ENCODE peak calls at places on chromosomes 4 and X, in ten cellular contexts. One of them, this sample, is unnamed.

GRCh38 chrX:155768036-155768769 is 112.9 kb upstream of the VAMP7 start:
- DNase-seq in testis: no peak
- DNase-seq in left lung: peak; percentile 53
- DNase-seq in psoas muscle: peak; percentile 27
- DNase-seq in H9: no peak
- DNase-seq in SK-N-SH: peak; percentile 14
- DNase-seq in AG04450: no peak
- DNase-seq in K562: no peak
- DNase-seq in lung: no peak
- DNase-seq in transverse colon: no peak
- DNase-seq in this sample: peak; percentile 19

GRCh38 chr4:56908206-56909082 is 744 bp downstream of the REST start:
- DNase-seq in testis: peak; percentile 75
- DNase-seq in left lung: peak; percentile 94
- DNase-seq in psoas muscle: peak; percentile 70
- DNase-seq in H9: peak; percentile 87
- DNase-seq in SK-N-SH: peak; percentile 86
- DNase-seq in AG04450: no peak
- DNase-seq in K562: peak; percentile 86
- DNase-seq in lung: peak; percentile 57
- DNase-seq in transverse colon: peak; percentile 70
- DNase-seq in this sample: peak; percentile 67

GRCh38 chr4:113294910-113295309 is 245.5 kb downstream of the ANK2 start:
- DNase-seq in testis: no peak
- DNase-seq in left lung: no peak
- DNase-seq in psoas muscle: no peak
- DNase-seq in H9: no peak
- DNase-seq in SK-N-SH: no peak
- DNase-seq in AG04450: no peak
- DNase-seq in K562: no peak
- DNase-seq in lung: no peak
- DNase-seq in transverse colon: no peak
- DNase-seq in this sample: no peak

GRCh38 chr4:80010316-80010715 is 62.7 kb downstream of the ANTXR2 start:
- DNase-seq in testis: no peak
- DNase-seq in left lung: no peak
- DNase-seq in psoas muscle: no peak
- DNase-seq in H9: no peak
- DNase-seq in SK-N-SH: no peak
- DNase-seq in AG04450: no peak
- DNase-seq in K562: no peak
- DNase-seq in lung: no peak
- DNase-seq in transverse colon: no peak
- DNase-seq in this sample: no peak

GRCh38 chr4:148444296-148445070 is 2.3 kb upstream of the NR3C2 start:
- DNase-seq in testis: peak; percentile 18
- DNase-seq in left lung: peak; percentile 82
- DNase-seq in psoas muscle: peak; percentile 51
- DNase-seq in H9: peak; percentile 46
- DNase-seq in SK-N-SH: peak; percentile 74
- DNase-seq in AG04450: no peak
- DNase-seq in K562: no peak
- DNase-seq in lung: no peak
- DNase-seq in transverse colon: peak; percentile 40
- DNase-seq in this sample: peak; percentile 51

GRCh38 chrX:41634284-41634683 is 54.5 kb upstream of the GPR34 start:
- DNase-seq in testis: no peak
- DNase-seq in left lung: no peak
- DNase-seq in psoas muscle: no peak
- DNase-seq in H9: no peak
- DNase-seq in SK-N-SH: no peak
- DNase-seq in AG04450: no peak
- DNase-seq in K562: no peak
- DNase-seq in lung: no peak
- DNase-seq in transverse colon: no peak
- DNase-seq in this sample: no peak

GRCh38 chr4:112252234-112252633 is 20.6 kb downstream of the AP1AR start:
- DNase-seq in testis: no peak
- DNase-seq in left lung: no peak
- DNase-seq in psoas muscle: no peak
- DNase-seq in H9: no peak
- DNase-seq in SK-N-SH: no peak
- DNase-seq in AG04450: no peak
- DNase-seq in K562: no peak
- DNase-seq in lung: no peak
- DNase-seq in transverse colon: no peak
- DNase-seq in this sample: no peak

GRCh38 chrX:154607370-154607769 is 11.7 kb downstream of the CTAG1B start:
- DNase-seq in testis: no peak
- DNase-seq in left lung: no peak
- DNase-seq in psoas muscle: no peak
- DNase-seq in H9: no peak
- DNase-seq in SK-N-SH: no peak
- DNase-seq in AG04450: no peak
- DNase-seq in K562: no peak
- DNase-seq in lung: no peak
- DNase-seq in transverse colon: no peak
- DNase-seq in this sample: no peak

GRCh38 chr4:105179539-105180401 is 33.1 kb downstream of the TET2 start:
- DNase-seq in testis: no peak
- DNase-seq in left lung: no peak
- DNase-seq in psoas muscle: no peak
- DNase-seq in H9: no peak
- DNase-seq in SK-N-SH: no peak
- DNase-seq in AG04450: no peak
- DNase-seq in K562: no peak
- DNase-seq in lung: no peak
- DNase-seq in transverse colon: no peak
- DNase-seq in this sample: no peak

GRCh38 chr4:25088342-25088952 is 57.7 kb upstream of the LGI2 start:
- DNase-seq in testis: peak; percentile 69
- DNase-seq in left lung: no peak
- DNase-seq in psoas muscle: no peak
- DNase-seq in H9: no peak
- DNase-seq in SK-N-SH: peak; percentile 47
- DNase-seq in AG04450: no peak
- DNase-seq in K562: peak; percentile 53
- DNase-seq in lung: no peak
- DNase-seq in transverse colon: no peak
- DNase-seq in this sample: no peak

GRCh38 chr4:129428454-129428853 is 332.5 kb downstream of the C4orf33 start:
- DNase-seq in testis: no peak
- DNase-seq in left lung: no peak
- DNase-seq in psoas muscle: no peak
- DNase-seq in H9: no peak
- DNase-seq in SK-N-SH: no peak
- DNase-seq in AG04450: no peak
- DNase-seq in K562: no peak
- DNase-seq in lung: no peak
- DNase-seq in transverse colon: no peak
- DNase-seq in this sample: no peak

GRCh38 chr4:173505924-173506779 is 23.9 kb downstream of the HAND2 start:
- DNase-seq in testis: peak; percentile 81
- DNase-seq in left lung: peak; percentile 78
- DNase-seq in psoas muscle: no peak
- DNase-seq in H9: peak; percentile 77
- DNase-seq in SK-N-SH: peak; percentile 77
- DNase-seq in AG04450: no peak
- DNase-seq in K562: peak; percentile 48
- DNase-seq in lung: no peak
- DNase-seq in transverse colon: peak; percentile 63
- DNase-seq in this sample: no peak

GRCh38 chr4:80878218-80878617 is 152.3 kb upstream of the BMP3 start:
- DNase-seq in testis: no peak
- DNase-seq in left lung: no peak
- DNase-seq in psoas muscle: no peak
- DNase-seq in H9: no peak
- DNase-seq in SK-N-SH: no peak
- DNase-seq in AG04450: no peak
- DNase-seq in K562: no peak
- DNase-seq in lung: no peak
- DNase-seq in transverse colon: no peak
- DNase-seq in this sample: no peak

GRCh38 chrX:1205681-1206611 is 6.5 kb downstream of the CRLF2 start:
- DNase-seq in testis: peak; percentile 55
- DNase-seq in left lung: no peak
- DNase-seq in psoas muscle: no peak
- DNase-seq in H9: peak; percentile 76
- DNase-seq in SK-N-SH: peak; percentile 8
- DNase-seq in AG04450: no peak
- DNase-seq in K562: peak; percentile 8
- DNase-seq in lung: no peak
- DNase-seq in transverse colon: peak; percentile 18
- DNase-seq in this sample: no peak

GRCh38 chr4:38753021-38753806 is 29.6 kb downstream of the TLR10 start:
- DNase-seq in testis: peak; percentile 85
- DNase-seq in left lung: no peak
- DNase-seq in psoas muscle: peak; percentile 70
- DNase-seq in H9: peak; percentile 97
- DNase-seq in SK-N-SH: peak; percentile 19
- DNase-seq in AG04450: peak; percentile 96
- DNase-seq in K562: no peak
- DNase-seq in lung: peak; percentile 75
- DNase-seq in transverse colon: peak; percentile 62
- DNase-seq in this sample: peak; percentile 69

DNA sequence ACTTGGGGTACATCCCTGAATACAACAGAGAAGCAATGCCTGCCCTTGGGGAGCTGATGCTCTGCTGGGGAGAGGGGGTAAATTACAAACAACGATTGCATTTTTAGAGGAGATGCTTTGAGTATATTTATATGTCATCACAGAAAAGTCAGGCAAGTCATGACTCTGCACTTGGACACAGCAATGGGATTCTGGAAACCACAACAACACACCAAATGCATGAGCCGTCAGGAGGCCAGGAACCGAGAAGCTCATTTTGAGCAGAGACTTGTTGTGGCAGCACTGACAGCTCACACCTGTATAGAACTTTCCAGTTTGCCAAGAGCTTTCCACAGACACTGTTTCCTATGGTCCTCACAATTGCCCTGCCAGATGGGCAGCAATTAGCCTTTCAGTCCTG is 113.2 kb upstream of the RBPJ start:
- DNase-seq in testis: no peak
- DNase-seq in left lung: no peak
- DNase-seq in psoas muscle: no peak
- DNase-seq in H9: no peak
- DNase-seq in SK-N-SH: no peak
- DNase-seq in AG04450: no peak
- DNase-seq in K562: no peak
- DNase-seq in lung: no peak
- DNase-seq in transverse colon: no peak
- DNase-seq in this sample: no peak
- H3K27ac ChIP-seq in testis: no peak overlapping the region
- H3K27ac ChIP-seq in left lung: no peak overlapping the region
- H3K27ac ChIP-seq in psoas muscle: no peak overlapping the region
- H3K27ac ChIP-seq in H9: no peak overlapping the region
- H3K27ac ChIP-seq in SK-N-SH: no peak overlapping the region
- H3K27ac ChIP-seq in AG04450: peak overlapping the region; percentile 34
- H3K27ac ChIP-seq in K562: no peak overlapping the region
- H3K27ac ChIP-seq in lung: no peak overlapping the region
- H3K27ac ChIP-seq in transverse colon: no peak overlapping the region
- H3K27ac ChIP-seq in this sample: no peak overlapping the region

GRCh38 chr4:151147000-151147399 is 47.6 kb downstream of the RPS3A start:
- DNase-seq in testis: no peak
- DNase-seq in left lung: no peak
- DNase-seq in psoas muscle: no peak
- DNase-seq in H9: no peak
- DNase-seq in SK-N-SH: no peak
- DNase-seq in AG04450: no peak
- DNase-seq in K562: no peak
- DNase-seq in lung: no peak
- DNase-seq in transverse colon: no peak
- DNase-seq in this sample: no peak

GRCh38 chr4:151157543-151157942 is 58.1 kb downstream of the RPS3A start:
- DNase-seq in testis: no peak
- DNase-seq in left lung: no peak
- DNase-seq in psoas muscle: no peak
- DNase-seq in H9: no peak
- DNase-seq in SK-N-SH: no peak
- DNase-seq in AG04450: no peak
- DNase-seq in K562: no peak
- DNase-seq in lung: no peak
- DNase-seq in transverse colon: no peak
- DNase-seq in this sample: no peak

GRCh38 chr4:151150821-151151580 is 51.6 kb downstream of the RPS3A start:
- DNase-seq in testis: no peak
- DNase-seq in left lung: no peak
- DNase-seq in psoas muscle: no peak
- DNase-seq in H9: no peak
- DNase-seq in SK-N-SH: no peak
- DNase-seq in AG04450: no peak
- DNase-seq in K562: no peak
- DNase-seq in lung: no peak
- DNase-seq in transverse colon: no peak
- DNase-seq in this sample: no peak

GRCh38 chr4:151153585-151153984 is 54.2 kb downstream of the RPS3A start:
- DNase-seq in testis: no peak
- DNase-seq in left lung: no peak
- DNase-seq in psoas muscle: no peak
- DNase-seq in H9: no peak
- DNase-seq in SK-N-SH: no peak
- DNase-seq in AG04450: no peak
- DNase-seq in K562: no peak
- DNase-seq in lung: no peak
- DNase-seq in transverse colon: no peak
- DNase-seq in this sample: no peak

GRCh38 chr4:151152033-151152432 is 52.6 kb downstream of the RPS3A start:
- DNase-seq in testis: no peak
- DNase-seq in left lung: no peak
- DNase-seq in psoas muscle: no peak
- DNase-seq in H9: no peak
- DNase-seq in SK-N-SH: no peak
- DNase-seq in AG04450: no peak
- DNase-seq in K562: no peak
- DNase-seq in lung: no peak
- DNase-seq in transverse colon: no peak
- DNase-seq in this sample: no peak
- H3K27me3 ChIP-seq in testis: no peaks in the 10 kb centered on the region
- H3K27me3 ChIP-seq in left lung: no peaks in the 10 kb centered on the region
- H3K27me3 ChIP-seq in psoas muscle: no peaks in the 10 kb centered on the region
- H3K27me3 ChIP-seq in H9: no peaks in the 10 kb centered on the region
- H3K27me3 ChIP-seq in SK-N-SH: no peaks in the 10 kb centered on the region
- H3K27me3 ChIP-seq in AG04450: no peaks in the 10 kb centered on the region
- H3K27me3 ChIP-seq in K562: no peaks in the 10 kb centered on the region
- H3K27me3 ChIP-seq in lung: no peaks in the 10 kb centered on the region
- H3K27me3 ChIP-seq in transverse colon: no peaks in the 10 kb centered on the region
- H3K27me3 ChIP-seq in this sample: no peaks in the 10 kb centered on the region

GRCh38 chr4:70240192-70240591 is 2.2 kb upstream of the CSN3 start:
- DNase-seq in testis: no peak
- DNase-seq in left lung: no peak
- DNase-seq in psoas muscle: no peak
- DNase-seq in H9: no peak
- DNase-seq in SK-N-SH: no peak
- DNase-seq in AG04450: no peak
- DNase-seq in K562: no peak
- DNase-seq in lung: no peak
- DNase-seq in transverse colon: no peak
- DNase-seq in this sample: no peak
- TF ChIP-seq CTCF in testis: no peak
- TF ChIP-seq CTCF in left lung: no peak
- TF ChIP-seq CTCF in psoas muscle: no peak
- TF ChIP-seq CTCF in H9: no peak
- TF ChIP-seq CTCF in SK-N-SH: no peak
- TF ChIP-seq CTCF in AG04450: no peak
- TF ChIP-seq CTCF in K562: no peak
- TF ChIP-seq CTCF in lung: no peak
- TF ChIP-seq CTCF in transverse colon: no peak
- TF ChIP-seq CTCF in this sample: no peak

GRCh38 chr4:184825394-184826314 is at the start of gene ACSL1:
- DNase-seq in testis: peak; percentile 87
- DNase-seq in left lung: peak; percentile 96
- DNase-seq in psoas muscle: peak; percentile 91
- DNase-seq in H9: peak; percentile 71
- DNase-seq in SK-N-SH: peak; percentile 99
- DNase-seq in AG04450: no peak
- DNase-seq in K562: peak; percentile 96
- DNase-seq in lung: peak; percentile 81
- DNase-seq in transverse colon: peak; percentile 76
- DNase-seq in this sample: peak; percentile 71
- H3K27ac ChIP-seq in testis: peak within 1 kb of the TSS; percentile 52
- H3K27ac ChIP-seq in left lung: peak within 1 kb of the TSS; percentile 82
- H3K27ac ChIP-seq in psoas muscle: peak within 1 kb of the TSS; percentile 92
- H3K27ac ChIP-seq in H9: no peak within 1 kb of the TSS
- H3K27ac ChIP-seq in SK-N-SH: no peak within 1 kb of the TSS
- H3K27ac ChIP-seq in AG04450: no peak within 1 kb of the TSS
- H3K27ac ChIP-seq in K562: peak within 1 kb of the TSS; percentile 61
- H3K27ac ChIP-seq in lung: peak within 1 kb of the TSS; percentile 91
- H3K27ac ChIP-seq in transverse colon: peak within 1 kb of the TSS; percentile 83
- H3K27ac ChIP-seq in this sample: peak within 1 kb of the TSS; percentile 85